ENCODE peak calls at places on chromosome 6, in seven cellular contexts. X is right cardiac atrium, F is heart right ventricle, I is pancreas, Y is OCI-LY7, U is fibroblast of lung, V is ovary. R is an unnamed sample.

GRCh38 chr6:96784650-96785049 is 52.6 kb downstream of the GPR63 start:
- DNase-seq in X (no peak), F (no peak), I (no peak), Y (no peak), U (no peak), V (no peak), R (no peak)

GRCh38 chr6:1337791-1338190 is 25.9 kb downstream of the FOXQ1 start:
- DNase-seq in X (no peak), F (no peak), I (no peak), Y (no peak), U (peak), V (no peak), R (no peak)

GRCh38 chr6:21883929-21884328 is 290.4 kb downstream of the SOX4 start:
- DNase-seq in X (no peak), F (no peak), I (no peak), Y (no peak), U (no peak), V (no peak), R (no peak)

GRCh38 chr6:163944897-163945296 is 530.4 kb downstream of the QKI start:
- DNase-seq in X (no peak), F (no peak), I (no peak), Y (no peak), U (no peak), V (no peak), R (no peak)

GRCh38 chr6:136782021-136782770 is 10.1 kb downstream of the MAP3K5 start:
- DNase-seq in X (no peak), F (no peak), I (no peak), Y (no peak), U (peak), V (no peak), R (peak)

GRCh38 chr6:5782783-5783567 is 223.8 kb downstream of the NRN1 start:
- DNase-seq in X (peak), F (peak), I (no peak), Y (no peak), U (peak), V (no peak), R (peak)

GRCh38 chr6:158131926-158132325 is 36.1 kb downstream of the SERAC1 start:
- DNase-seq in X (no peak), F (no peak), I (no peak), Y (peak), U (peak), V (no peak), R (no peak)

GRCh38 chr6:14313220-14313619 is 195.6 kb downstream of the CD83 start:
- DNase-seq in X (no peak), F (no peak), I (no peak), Y (no peak), U (no peak), V (no peak), R (no peak)

GRCh38 chr6:62280099-62280498 is 5.9 kb downstream of the KHDRBS2 start:
- DNase-seq in X (no peak), F (no peak), I (no peak), Y (no peak), U (no peak), V (no peak), R (no peak)

GRCh38 chr6:81636930-81637568 is 115.4 kb downstream of the TENT5A start:
- DNase-seq in X (no peak), F (no peak), I (no peak), Y (no peak), U (peak), V (no peak), R (peak)

GRCh38 chr6:27178001-27178730 is 69.3 kb upstream of the PRSS16 start:
- DNase-seq in X (peak), F (peak), I (no peak), Y (peak), U (peak), V (peak), R (peak)

GRCh38 chr6:49257549-49257948 is 205.5 kb downstream of the MMUT start:
- DNase-seq in X (no peak), F (no peak), I (no peak), Y (no peak), U (no peak), V (no peak), R (no peak)

GRCh38 chr6:134727068-134727467 is 222.8 kb downstream of the ALDH8A1 start:
- DNase-seq in X (no peak), F (no peak), I (no peak), Y (no peak), U (peak), V (no peak), R (no peak)

GRCh38 chr6:133584903-133585302 is 304.0 kb upstream of the TCF21 start:
- DNase-seq in X (no peak), F (no peak), I (no peak), Y (no peak), U (no peak), V (no peak), R (no peak)

GRCh38 chr6:33014841-33015634 is 5.6 kb upstream of the HLA-DOA start:
- DNase-seq in X (no peak), F (peak), I (no peak), Y (peak), U (peak), V (no peak), R (peak)

GRCh38 chr6:47061631-47062300 is 19.6 kb upstream of the ADGRF1 start:
- DNase-seq in X (no peak), F (peak), I (no peak), Y (no peak), U (no peak), V (no peak), R (peak)

GRCh38 chr6:134686071-134686470 is 263.8 kb downstream of the ALDH8A1 start:
- DNase-seq in X (no peak), F (no peak), I (no peak), Y (no peak), U (peak), V (no peak), R (peak)

GRCh38 chr6:145017051-145017450 is 718.3 kb downstream of the EPM2A start:
- DNase-seq in X (no peak), F (no peak), I (no peak), Y (no peak), U (no peak), V (no peak), R (no peak)

GRCh38 chr6:90284236-90284744 is 12.4 kb downstream of the BACH2 start:
- DNase-seq in X (no peak), F (no peak), I (no peak), Y (no peak), U (peak), V (no peak), R (peak)
- H3K4me3 ChIP-seq in X (peak), F (no peak), I (no peak), Y (peak), U (peak), V (no peak), R (peak)

GRCh38 chr6:17995414-17995813 is 8.0 kb upstream of the KIF13A start:
- DNase-seq in X (no peak), F (no peak), I (no peak), Y (no peak), U (no peak), V (no peak), R (no peak)
- H3K4me3 ChIP-seq in X (no peak), F (no peak), I (no peak), Y (no peak), U (no peak), V (no peak), R (no peak)

DNA sequence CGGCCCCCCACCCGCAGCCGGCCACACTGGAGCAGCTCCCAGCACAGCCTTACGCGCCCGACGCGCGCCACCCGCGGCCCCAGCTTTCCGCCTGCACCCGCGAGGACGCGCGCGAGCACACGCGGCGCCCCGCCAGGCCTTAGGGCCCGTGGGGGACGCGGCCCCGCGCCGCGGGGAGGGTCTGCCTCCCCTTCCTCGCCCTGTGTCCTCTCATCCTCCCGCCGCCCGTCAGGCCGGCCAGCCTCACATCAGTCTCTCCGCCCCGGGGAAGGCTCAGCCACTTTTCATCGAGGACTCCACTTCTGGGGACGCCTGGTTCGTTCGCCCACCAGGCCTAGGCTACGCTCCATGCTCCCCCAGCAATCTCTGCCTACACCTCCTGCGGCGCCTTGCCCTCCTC is 12.6 kb upstream of the SLC22A7 start:
- DNase-seq in X (no peak), F (no peak), I (peak), Y (no peak), U (no peak), V (no peak), R (no peak)
- H3K4me3 ChIP-seq in X (peak), F (peak), I (no peak), Y (no peak), U (no peak), V (no peak), R (no peak)

GRCh38 chr6:131917763-131918649 is 33.2 kb downstream of the CCN2 start:
- DNase-seq in X (no peak), F (no peak), I (no peak), Y (peak), U (no peak), V (no peak), R (no peak)
- H3K4me3 ChIP-seq in X (no peak), F (no peak), I (no peak), Y (peak), U (no peak), V (no peak), R (no peak)

GRCh38 chr6:35484921-35485392 is 11.9 kb downstream of the TEAD3 start:
- DNase-seq in X (no peak), F (no peak), I (peak), Y (no peak), U (no peak), V (peak), R (no peak)
- H3K4me3 ChIP-seq in X (no peak), F (no peak), I (no peak), Y (no peak), U (no peak), V (no peak), R (no peak)

GRCh38 chr6:156775717-156776116 is 1.5 kb upstream of the ARID1B start:
- DNase-seq in X (no peak), F (no peak), I (no peak), Y (no peak), U (no peak), V (no peak), R (no peak)

GRCh38 chr6:156774872-156775405 is 2.2 kb upstream of the ARID1B start:
- DNase-seq in X (no peak), F (no peak), I (no peak), Y (peak), U (no peak), V (no peak), R (no peak)

GRCh38 chr6:156771761-156772160 is 5.4 kb upstream of the ARID1B start:
- DNase-seq in X (no peak), F (no peak), I (no peak), Y (no peak), U (no peak), V (no peak), R (no peak)

GRCh38 chr6:156773935-156774871 is 3.0 kb upstream of the ARID1B start:
- DNase-seq in X (no peak), F (no peak), I (no peak), Y (no peak), U (no peak), V (no peak), R (no peak)

GRCh38 chr6:156773476-156773875 is 3.7 kb upstream of the ARID1B start:
- DNase-seq in X (no peak), F (no peak), I (no peak), Y (no peak), U (no peak), V (no peak), R (no peak)
- H3K4me3 ChIP-seq in X (no peak), F (no peak), I (no peak), Y (no peak), U (no peak), V (no peak), R (no peak)

DNA sequence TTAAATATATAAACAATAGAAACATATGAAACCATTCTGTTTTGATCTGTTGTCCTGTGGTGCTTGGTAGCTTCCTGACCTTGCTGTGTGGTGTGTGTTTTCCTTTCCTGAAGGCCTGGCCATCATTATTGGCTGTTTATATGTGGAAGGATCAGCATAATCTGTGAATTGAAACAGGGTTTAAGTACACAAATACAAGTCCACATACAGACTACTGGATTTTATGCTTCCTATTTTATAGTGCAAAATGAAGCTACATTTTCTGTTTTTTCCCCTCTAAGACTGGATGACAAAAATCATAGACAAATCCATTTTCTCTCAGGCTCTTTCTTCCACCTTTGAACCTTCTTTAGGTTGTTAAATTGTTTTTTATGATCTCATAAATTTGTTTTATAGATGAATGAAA is 2.5 kb downstream of the LIN28B start:
- DNase-seq in X (no peak), F (no peak), I (no peak), Y (no peak), U (no peak), V (no peak), R (no peak)
- H3K4me3 ChIP-seq in X (no peak), F (no peak), I (no peak), Y (no peak), U (no peak), V (no peak), R (no peak)

GRCh38 chr6:11023032-11023431 is 21.1 kb downstream of the ELOVL2 start:
- DNase-seq in X (no peak), F (no peak), I (no peak), Y (no peak), U (no peak), V (no peak), R (no peak)

GRCh38 chr6:11028959-11029358 is 15.1 kb downstream of the ELOVL2 start:
- DNase-seq in X (no peak), F (no peak), I (no peak), Y (no peak), U (no peak), V (no peak), R (no peak)

GRCh38 chr6:11027565-11028110 is 16.5 kb downstream of the ELOVL2 start:
- DNase-seq in X (no peak), F (no peak), I (no peak), Y (no peak), U (no peak), V (no peak), R (no peak)

GRCh38 chr6:11025094-11025493 is 19.0 kb downstream of the ELOVL2 start:
- DNase-seq in X (no peak), F (no peak), I (no peak), Y (no peak), U (no peak), V (no peak), R (no peak)

DNA sequence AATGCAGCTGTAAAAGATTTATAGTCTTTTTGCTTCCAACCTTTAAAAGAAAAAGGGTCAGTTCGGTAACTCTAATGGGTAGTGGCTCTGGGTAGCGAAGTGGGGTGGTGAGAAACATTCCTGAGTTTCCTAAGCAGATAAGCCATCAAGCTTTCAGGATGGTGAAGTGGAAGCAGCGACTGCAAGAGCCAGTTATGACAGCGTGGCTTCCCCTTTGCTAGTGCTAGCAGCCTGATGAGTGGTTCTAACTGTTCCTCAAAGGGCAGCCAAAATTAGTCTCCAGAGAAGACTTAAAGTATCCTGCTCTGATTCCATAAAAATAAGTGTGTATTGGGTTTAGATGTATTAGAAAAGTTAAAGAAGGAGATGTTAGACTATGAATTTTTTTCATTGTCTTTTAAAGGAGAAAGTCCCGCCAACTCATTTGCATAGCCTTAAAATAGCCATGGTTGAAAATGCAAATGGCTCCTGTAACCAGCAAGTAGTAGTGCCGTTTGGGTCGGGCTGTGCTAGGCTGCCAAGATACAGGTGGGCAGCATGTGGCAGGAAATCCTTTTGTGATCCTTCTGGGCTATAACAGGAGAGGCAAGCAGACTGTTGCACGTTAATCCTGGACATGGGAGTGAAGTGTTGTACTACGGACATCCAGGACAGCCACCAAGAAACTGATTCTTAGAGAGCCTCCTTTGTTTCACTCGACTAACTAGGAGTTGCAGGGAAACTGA is 18.0 kb downstream of the ELOVL2 start:
- DNase-seq in X (no peak), F (no peak), I (no peak), Y (peak), U (no peak), V (no peak), R (no peak)
- H3K4me3 ChIP-seq in X (no peak), F (no peak), I (no peak), Y (peak), U (no peak), V (no peak), R (no peak)

DNA sequence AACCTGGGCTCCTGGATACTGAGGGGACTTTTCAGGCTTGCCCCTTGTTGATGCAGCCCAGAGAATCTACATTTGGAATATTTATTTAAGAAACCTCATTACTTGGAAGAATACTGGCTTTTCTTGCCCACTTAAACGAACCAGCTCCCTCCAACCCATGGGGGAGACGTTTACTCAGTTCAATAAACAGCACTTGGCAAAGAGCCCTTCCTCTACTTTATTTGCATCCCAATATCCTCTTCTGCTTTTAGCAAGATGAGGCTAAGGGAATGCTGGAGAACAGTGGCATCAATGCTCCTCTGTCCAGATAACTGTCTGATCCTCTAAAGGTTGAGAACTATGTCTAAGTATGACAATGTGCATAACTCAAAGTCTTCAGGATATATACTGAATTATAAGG is 22.2 kb downstream of the PTPRK start:
- DNase-seq in X (no peak), F (no peak), I (no peak), Y (no peak), U (no peak), V (no peak), R (no peak)
- H3K4me3 ChIP-seq in X (no peak), F (no peak), I (no peak), Y (no peak), U (no peak), V (no peak), R (no peak)

R was measured in astrocyte.